ENCODE peak calls at places on chromosomes 3 and 15, in four cellular contexts. One of them, this sample, is unnamed.

GRCh38 chr3:101020616-101021015 is 27.4 kb upstream of the ABI3BP start:
- DNase-seq in iPS-NIHi11: no peak
- DNase-seq in myocyte: no peak
- DNase-seq in stimulated activated naive CD8-positive, alpha-beta T cell treated with anti-CD3 and anti-CD28 coated beads, Interleukin-15, Interleukin-2, amounts not matched to agents 100 U/mL and 50 U/mL, for 24 hours: no peak
- DNase-seq in this sample: no peak

GRCh38 chr3:83216919-83217594 is 1455.6 kb upstream of the GBE1 start:
- DNase-seq in iPS-NIHi11: no peak
- DNase-seq in myocyte: no peak
- DNase-seq in stimulated activated naive CD8-positive, alpha-beta T cell treated with anti-CD3 and anti-CD28 coated beads, Interleukin-15, Interleukin-2, amounts not matched to agents 100 U/mL and 50 U/mL, for 24 hours: no peak
- DNase-seq in this sample: no peak

GRCh38 chr3:43001094-43001553 is 22.0 kb downstream of the GASK1A start:
- DNase-seq in iPS-NIHi11: peak
- DNase-seq in myocyte: peak
- DNase-seq in stimulated activated naive CD8-positive, alpha-beta T cell treated with anti-CD3 and anti-CD28 coated beads, Interleukin-15, Interleukin-2, amounts not matched to agents 100 U/mL and 50 U/mL, for 24 hours: no peak
- DNase-seq in this sample: no peak

GRCh38 chr3:71380096-71380495 is 203.4 kb downstream of the FOXP1 start:
- DNase-seq in iPS-NIHi11: peak
- DNase-seq in myocyte: peak
- DNase-seq in stimulated activated naive CD8-positive, alpha-beta T cell treated with anti-CD3 and anti-CD28 coated beads, Interleukin-15, Interleukin-2, amounts not matched to agents 100 U/mL and 50 U/mL, for 24 hours: no peak
- DNase-seq in this sample: no peak

GRCh38 chr3:140341213-140341612 is 336.7 kb upstream of the TRIM42 start:
- DNase-seq in iPS-NIHi11: no peak
- DNase-seq in myocyte: no peak
- DNase-seq in stimulated activated naive CD8-positive, alpha-beta T cell treated with anti-CD3 and anti-CD28 coated beads, Interleukin-15, Interleukin-2, amounts not matched to agents 100 U/mL and 50 U/mL, for 24 hours: no peak
- DNase-seq in this sample: no peak

GRCh38 chr15:39685999-39686613 is 96.5 kb downstream of the FSIP1 start:
- DNase-seq in iPS-NIHi11: peak
- DNase-seq in myocyte: peak
- DNase-seq in stimulated activated naive CD8-positive, alpha-beta T cell treated with anti-CD3 and anti-CD28 coated beads, Interleukin-15, Interleukin-2, amounts not matched to agents 100 U/mL and 50 U/mL, for 24 hours: peak
- DNase-seq in this sample: no peak

GRCh38 chr3:101827211-101828174 is 21.8 kb upstream of the NFKBIZ start:
- DNase-seq in iPS-NIHi11: peak
- DNase-seq in myocyte: peak
- DNase-seq in stimulated activated naive CD8-positive, alpha-beta T cell treated with anti-CD3 and anti-CD28 coated beads, Interleukin-15, Interleukin-2, amounts not matched to agents 100 U/mL and 50 U/mL, for 24 hours: peak
- DNase-seq in this sample: peak

GRCh38 chr15:39419651-39420050 is 161.2 kb upstream of the THBS1 start:
- DNase-seq in iPS-NIHi11: peak
- DNase-seq in myocyte: no peak
- DNase-seq in stimulated activated naive CD8-positive, alpha-beta T cell treated with anti-CD3 and anti-CD28 coated beads, Interleukin-15, Interleukin-2, amounts not matched to agents 100 U/mL and 50 U/mL, for 24 hours: no peak
- DNase-seq in this sample: no peak

GRCh38 chr3:49899815-49900214 is 3.9 kb downstream of the MST1R start:
- DNase-seq in iPS-NIHi11: peak
- DNase-seq in myocyte: no peak
- DNase-seq in stimulated activated naive CD8-positive, alpha-beta T cell treated with anti-CD3 and anti-CD28 coated beads, Interleukin-15, Interleukin-2, amounts not matched to agents 100 U/mL and 50 U/mL, for 24 hours: peak
- DNase-seq in this sample: no peak

GRCh38 chr3:30259730-30260129 is 346.7 kb upstream of the TGFBR2 start:
- DNase-seq in iPS-NIHi11: no peak
- DNase-seq in myocyte: no peak
- DNase-seq in stimulated activated naive CD8-positive, alpha-beta T cell treated with anti-CD3 and anti-CD28 coated beads, Interleukin-15, Interleukin-2, amounts not matched to agents 100 U/mL and 50 U/mL, for 24 hours: no peak
- DNase-seq in this sample: no peak

GRCh38 chr3:42701371-42702065 is 1.1 kb downstream of the HHATL start:
- DNase-seq in iPS-NIHi11: peak
- DNase-seq in myocyte: peak
- DNase-seq in stimulated activated naive CD8-positive, alpha-beta T cell treated with anti-CD3 and anti-CD28 coated beads, Interleukin-15, Interleukin-2, amounts not matched to agents 100 U/mL and 50 U/mL, for 24 hours: peak
- DNase-seq in this sample: peak

GRCh38 chr15:73624530-73624929 is 8.7 kb downstream of the NPTN start:
- DNase-seq in iPS-NIHi11: no peak
- DNase-seq in myocyte: no peak
- DNase-seq in stimulated activated naive CD8-positive, alpha-beta T cell treated with anti-CD3 and anti-CD28 coated beads, Interleukin-15, Interleukin-2, amounts not matched to agents 100 U/mL and 50 U/mL, for 24 hours: no peak
- DNase-seq in this sample: no peak

GRCh38 chr15:48385431-48385830 is 54.2 kb downstream of the DUT start:
- DNase-seq in iPS-NIHi11: no peak
- DNase-seq in myocyte: peak
- DNase-seq in stimulated activated naive CD8-positive, alpha-beta T cell treated with anti-CD3 and anti-CD28 coated beads, Interleukin-15, Interleukin-2, amounts not matched to agents 100 U/mL and 50 U/mL, for 24 hours: no peak
- DNase-seq in this sample: no peak

GRCh38 chr3:32420138-32420981 is 28.7 kb downstream of the CMTM7 start:
- DNase-seq in iPS-NIHi11: peak
- DNase-seq in myocyte: peak
- DNase-seq in stimulated activated naive CD8-positive, alpha-beta T cell treated with anti-CD3 and anti-CD28 coated beads, Interleukin-15, Interleukin-2, amounts not matched to agents 100 U/mL and 50 U/mL, for 24 hours: peak
- DNase-seq in this sample: peak

GRCh38 chr3:8486945-8487344 is 14.7 kb upstream of the LMCD1 start:
- DNase-seq in iPS-NIHi11: no peak
- DNase-seq in myocyte: no peak
- DNase-seq in stimulated activated naive CD8-positive, alpha-beta T cell treated with anti-CD3 and anti-CD28 coated beads, Interleukin-15, Interleukin-2, amounts not matched to agents 100 U/mL and 50 U/mL, for 24 hours: no peak
- DNase-seq in this sample: no peak

GRCh38 chr3:152328841-152329240 is 60.1 kb downstream of the MBNL1 start:
- DNase-seq in iPS-NIHi11: no peak
- DNase-seq in myocyte: peak
- DNase-seq in stimulated activated naive CD8-positive, alpha-beta T cell treated with anti-CD3 and anti-CD28 coated beads, Interleukin-15, Interleukin-2, amounts not matched to agents 100 U/mL and 50 U/mL, for 24 hours: no peak
- DNase-seq in this sample: no peak

This sample was measured in stimulated activated naive CD4-positive, alpha-beta T cell treated with Interleukin-2 at 50 U/mL for 16 hours.